ENCODE peak calls at places on chromosomes 11 and 22, in seven cellular contexts. L is C1 segment of cervical spinal cord, Z is astrocyte of the hippocampus, R is ELR, F is mesenchymal stem cell, M is NCI-H1436 treated with DMSO at 0.1 percent for 48 hours, X is NCI-H748 treated with DMSO at 0.1 percent for 48 hours. I is an unnamed sample.

GRCh38 chr11:77141034-77141433 is 13.0 kb downstream of the MYO7A start:
- DNase-seq in L (no peak), Z (peak), R (peak), F (peak), M (no peak), X (no peak), I (no peak)

GRCh38 chr22:29994027-29994715 is 86.1 kb upstream of the HORMAD2 start:
- DNase-seq in L (no peak), Z (peak), R (peak), F (peak), M (no peak), X (no peak), I (no peak)

GRCh38 chr22:12601870-12602779 is 2925.9 kb upstream of the OR11H1 start:
- DNase-seq in L (no peak), Z (peak), R (no peak), F (no peak), M (no peak), X (no peak), I (no peak)

GRCh38 chr22:17087176-17088131 is 2.7 kb downstream of the IL17RA start:
- DNase-seq in L (no peak), Z (peak), R (peak), F (peak), M (no peak), X (no peak), I (no peak)

GRCh38 chr11:117986981-117987495 is 844 bp downstream of the IL10RA start:
- DNase-seq in L (no peak), Z (no peak), R (peak), F (peak), M (no peak), X (no peak), I (no peak)

GRCh38 chr11:65895482-65895981 is 4.7 kb downstream of the FOSL1 start:
- DNase-seq in L (no peak), Z (no peak), R (peak), F (no peak), M (no peak), X (no peak), I (no peak)

GRCh38 chr22:23632178-23632577 is at the start of gene DRICH1:
- DNase-seq in L (no peak), Z (no peak), R (peak), F (no peak), M (no peak), X (no peak), I (no peak)

GRCh38 chr11:77188912-77189491 is 61.0 kb downstream of the MYO7A start:
- DNase-seq in L (no peak), Z (no peak), R (no peak), F (no peak), M (no peak), X (no peak), I (no peak)

GRCh38 chr22:49300951-49301397 is 526.7 kb downstream of the BRD1 start:
- DNase-seq in L (no peak), Z (no peak), R (no peak), F (no peak), M (no peak), X (no peak), I (no peak)

GRCh38 chr11:101458161-101458560 is 125.6 kb downstream of the TRPC6 start:
- DNase-seq in L (no peak), Z (peak), R (peak), F (no peak), M (no peak), X (no peak), I (no peak)

GRCh38 chr11:88799749-88800500 is 265.9 kb downstream of the GRM5 start:
- DNase-seq in L (no peak), Z (peak), R (no peak), F (no peak), M (no peak), X (no peak), I (no peak)

GRCh38 chr11:36890280-36890679 is 292.2 kb upstream of the RAG2 start:
- DNase-seq in L (no peak), Z (no peak), R (no peak), F (no peak), M (no peak), X (no peak), I (no peak)

GRCh38 chr11:120316880-120317688 is 8.0 kb upstream of the TLCD5 start:
- DNase-seq in L (no peak), Z (no peak), R (no peak), F (peak), M (no peak), X (no peak), I (no peak)

GRCh38 chr11:125224391-125225015 is 60.0 kb downstream of the PKNOX2 start:
- DNase-seq in L (no peak), Z (peak), R (peak), F (peak), M (no peak), X (no peak), I (no peak)

GRCh38 chr11:890794-891600 is 19.6 kb downstream of the CHID1 start:
- DNase-seq in L (no peak), Z (peak), R (no peak), F (no peak), M (peak), X (no peak), I (no peak)

GRCh38 chr11:39641749-39642148 is 1817.7 kb downstream of the LRRC4C start:
- DNase-seq in L (no peak), Z (no peak), R (no peak), F (peak), M (no peak), X (no peak), I (no peak)

GRCh38 chr11:69949327-69949726 is 128.8 kb upstream of the ANO1 start:
- DNase-seq in L (no peak), Z (peak), R (peak), F (peak), M (no peak), X (no peak), I (no peak)

GRCh38 chr22:44671742-44672141 is 30.3 kb upstream of the PRR5 start:
- DNase-seq in L (no peak), Z (no peak), R (peak), F (peak), M (no peak), X (no peak), I (no peak)

GRCh38 chr11:77821349-77821851 is 456 bp downstream of the AAMDC start:
- DNase-seq in L (no peak), Z (peak), R (peak), F (peak), M (no peak), X (no peak), I (no peak)

GRCh38 chr22:21569459-21570161 is 2.1 kb downstream of the UBE2L3 start:
- DNase-seq in L (no peak), Z (no peak), R (no peak), F (no peak), M (no peak), X (no peak), I (no peak)

GRCh38 chr11:134024420-134025085 is 44.3 kb upstream of the JAM3 start:
- DNase-seq in L (no peak), Z (peak), R (peak), F (no peak), M (no peak), X (no peak), I (no peak)

GRCh38 chr11:59600636-59601035 is 14.9 kb downstream of the OSBP start:
- DNase-seq in L (no peak), Z (no peak), R (no peak), F (no peak), M (no peak), X (no peak), I (no peak)

GRCh38 chr22:25153961-25154685 is 45.5 kb upstream of the CRYBB3 start:
- DNase-seq in L (no peak), Z (peak), R (no peak), F (peak), M (no peak), X (no peak), I (peak)

GRCh38 chr11:66985508-66986177 is 10.5 kb downstream of the C11orf86 start:
- DNase-seq in L (no peak), Z (no peak), R (no peak), F (no peak), M (no peak), X (no peak), I (peak)

GRCh38 chr11:120929664-120930154 is 94.2 kb upstream of the TBCEL start:
- DNase-seq in L (no peak), Z (peak), R (peak), F (peak), M (no peak), X (peak), I (no peak)

GRCh38 chr22:50403701-50404101 is 60.6 kb downstream of the PPP6R2 start:
- DNase-seq in L (no peak), Z (no peak), R (no peak), F (no peak), M (no peak), X (no peak), I (peak)

GRCh38 chr11:67389477-67389876 is 2.3 kb upstream of the RAD9A start:
- DNase-seq in L (no peak), Z (peak), R (peak), F (peak), M (no peak), X (no peak), I (no peak)

GRCh38 chr11:57303990-57304579 is 20.7 kb downstream of the TNKS1BP1 start:
- DNase-seq in L (no peak), Z (peak), R (no peak), F (no peak), M (no peak), X (no peak), I (peak)

GRCh38 chr11:113874096-113874919 is 1.1 kb downstream of the USP28 start:
- DNase-seq in L (no peak), Z (no peak), R (peak), F (peak), M (no peak), X (no peak), I (no peak)

GRCh38 chr11:74142624-74143023 is 28.2 kb downstream of the C2CD3 start:
- DNase-seq in L (no peak), Z (peak), R (peak), F (peak), M (no peak), X (no peak), I (no peak)

GRCh38 chr22:45059296-45059695 is 49.5 kb upstream of the PHF21B start:
- DNase-seq in L (no peak), Z (no peak), R (no peak), F (no peak), M (no peak), X (no peak), I (no peak)

GRCh38 chr11:57498540-57498939 is 17.0 kb downstream of the SLC43A1 start:
- DNase-seq in L (no peak), Z (no peak), R (no peak), F (no peak), M (no peak), X (no peak), I (no peak)

GRCh38 chr22:37616205-37617083 is 7.8 kb downstream of the GGA1 start:
- DNase-seq in L (no peak), Z (no peak), R (no peak), F (no peak), M (no peak), X (no peak), I (no peak)

GRCh38 chr11:6650980-6651379 is 4.6 kb downstream of the DCHS1 start:
- DNase-seq in L (no peak), Z (no peak), R (peak), F (no peak), M (no peak), X (no peak), I (no peak)

GRCh38 chr22:46968848-46969247 is 206.4 kb downstream of the TBC1D22A start:
- DNase-seq in L (no peak), Z (no peak), R (no peak), F (no peak), M (no peak), X (no peak), I (no peak)

GRCh38 chr11:5505363-5506048 is 4.3 kb downstream of the UBQLN3 start:
- DNase-seq in L (no peak), Z (no peak), R (no peak), F (no peak), M (no peak), X (no peak), I (no peak)

GRCh38 chr11:15970506-15971214 is 385.7 kb downstream of the SOX6 start:
- DNase-seq in L (no peak), Z (no peak), R (no peak), F (no peak), M (no peak), X (no peak), I (no peak)

GRCh38 chr11:128835741-128836410 is 31.2 kb downstream of the KCNJ1 start:
- DNase-seq in L (no peak), Z (no peak), R (no peak), F (no peak), M (no peak), X (no peak), I (no peak)

GRCh38 chr22:36010913-36011312 is 17.7 kb downstream of the RBFOX2 start:
- DNase-seq in L (no peak), Z (peak), R (peak), F (peak), M (no peak), X (no peak), I (no peak)

I was measured in gastrocnemius medialis.